ENCODE peak calls at places on chromosomes 12 and 14, in ten cellular contexts. P is lower leg skin, K is Panc1, F is choroid plexus epithelial cell, Z is IMR-90, Q is GM12865, X is fibroblast of pulmonary artery, M is endothelial cell of umbilical vein, N is epithelial cell of proximal tubule, C is BJ. D is an unnamed sample.

GRCh38 chr12:76799362-76799761 is 35.4 kb downstream of the ZDHHC17 start:
- DNase-seq in P (no peak), K (no peak), F (no peak), Z (no peak), Q (no peak), X (no peak), M (no peak), N (no peak), C (no peak), D (no peak)

GRCh38 chr12:117093431-117093830 is 5.8 kb downstream of the TESC start:
- DNase-seq in P (no peak), K (no peak), F (no peak), Z (no peak), Q (no peak), X (no peak), M (no peak), N (no peak), C (no peak), D (no peak)

GRCh38 chr12:111204684-111205305 is 164.1 kb downstream of the PHETA1 start:
- DNase-seq in P (no peak), K (no peak), F (no peak), Z (no peak), Q (no peak), X (no peak), M (no peak), N (no peak), C (no peak), D (no peak)

GRCh38 chr14:105307052-105307727 is 6.4 kb upstream of the BRF1 start:
- DNase-seq in P (no peak), K (no peak), F (no peak), Z (no peak), Q (no peak), X (no peak), M (no peak), N (no peak), C (no peak), D (no peak)

GRCh38 chr14:77599894-77600293 is 16.5 kb downstream of the SPTLC2 start:
- DNase-seq in P (no peak), K (no peak), F (no peak), Z (no peak), Q (no peak), X (no peak), M (no peak), N (no peak), C (no peak), D (no peak)

GRCh38 chr12:117204146-117204545 is 13.9 kb upstream of the FBXO21 start:
- DNase-seq in P (no peak), K (no peak), F (no peak), Z (no peak), Q (no peak), X (no peak), M (no peak), N (no peak), C (no peak), D (no peak)

GRCh38 chr14:70642313-70643235 is 858 bp downstream of the TTC9 start:
- DNase-seq in P (no peak), K (no peak), F (no peak), Z (no peak), Q (peak), X (no peak), M (peak), N (no peak), C (no peak), D (no peak)

GRCh38 chr14:79871164-79871563 is 340.1 kb downstream of the DIO2 start:
- DNase-seq in P (no peak), K (no peak), F (no peak), Z (no peak), Q (no peak), X (no peak), M (no peak), N (no peak), C (no peak), D (no peak)

GRCh38 chr14:28656704-28657255 is 109.8 kb upstream of the FOXG1 start:
- DNase-seq in P (no peak), K (no peak), F (no peak), Z (no peak), Q (no peak), X (no peak), M (no peak), N (no peak), C (no peak), D (no peak)

GRCh38 chr14:52307870-52308269 is 6.2 kb upstream of the PTGER2 start:
- DNase-seq in P (no peak), K (no peak), F (no peak), Z (no peak), Q (no peak), X (no peak), M (no peak), N (no peak), C (no peak), D (peak)

GRCh38 chr12:307406-307805 is 44.8 kb upstream of the SLC6A13 start:
- DNase-seq in P (no peak), K (no peak), F (no peak), Z (no peak), Q (no peak), X (no peak), M (no peak), N (no peak), C (no peak), D (no peak)

GRCh38 chr14:58059121-58059520 is 92.9 kb downstream of the ARMH4 start:
- DNase-seq in P (no peak), K (no peak), F (no peak), Z (no peak), Q (no peak), X (no peak), M (no peak), N (no peak), C (no peak), D (no peak)

GRCh38 chr14:104882325-104882973 is 17.4 kb downstream of the CEP170B start:
- DNase-seq in P (no peak), K (no peak), F (peak), Z (no peak), Q (peak), X (no peak), M (no peak), N (no peak), C (no peak), D (no peak)

GRCh38 chr14:34571771-34572170 is 32.3 kb upstream of the EAPP start:
- DNase-seq in P (no peak), K (no peak), F (no peak), Z (no peak), Q (no peak), X (no peak), M (no peak), N (no peak), C (no peak), D (no peak)

GRCh38 chr12:53989227-53990113 is 4.5 kb downstream of the HOXC10 start:
- DNase-seq in P (no peak), K (no peak), F (peak), Z (peak), Q (peak), X (peak), M (peak), N (no peak), C (no peak), D (peak)

GRCh38 chr14:76937181-76938091 is 91.1 kb downstream of the IRF2BPL start:
- DNase-seq in P (no peak), K (no peak), F (peak), Z (peak), Q (no peak), X (peak), M (peak), N (no peak), C (no peak), D (peak)

GRCh38 chr12:64494998-64495729 is 43.2 kb downstream of the TBK1 start:
- DNase-seq in P (no peak), K (no peak), F (no peak), Z (no peak), Q (no peak), X (no peak), M (no peak), N (no peak), C (no peak), D (no peak)

GRCh38 chr12:9204380-9204779 is 3.8 kb downstream of the PZP start:
- DNase-seq in P (no peak), K (no peak), F (no peak), Z (no peak), Q (no peak), X (no peak), M (no peak), N (no peak), C (no peak), D (no peak)

GRCh38 chr12:67426067-67426466 is 156.9 kb downstream of the CAND1 start:
- DNase-seq in P (no peak), K (no peak), F (peak), Z (peak), Q (no peak), X (peak), M (no peak), N (peak), C (no peak), D (peak)

DNA sequence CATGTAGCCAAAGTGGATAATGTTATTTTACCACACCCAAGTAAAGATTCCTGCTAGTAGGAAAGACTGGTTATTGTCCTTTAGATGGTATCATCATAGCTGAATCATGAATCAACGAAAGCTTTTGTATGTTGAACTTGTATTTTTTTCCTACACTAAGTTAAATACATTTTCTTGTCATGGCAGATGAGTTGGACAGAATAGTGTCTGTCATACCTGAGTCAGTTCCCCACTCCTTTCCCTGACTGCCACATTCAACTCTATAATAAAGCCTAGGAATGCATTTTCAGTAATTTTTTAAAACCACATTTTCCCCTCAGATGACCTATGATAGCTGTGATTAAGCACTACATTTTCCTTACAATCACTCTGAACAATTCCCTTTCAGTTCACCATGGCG is 9.3 kb upstream of the PTHLH start:
- DNase-seq in P (no peak), K (no peak), F (no peak), Z (peak), Q (no peak), X (no peak), M (no peak), N (no peak), C (no peak), D (peak)
- H3K4me3 ChIP-seq in P (no peak), K (no peak), F (no peak), Z (no peak), Q (no peak), X (no peak), M (no peak), N (no peak), C (no peak), D (no peak)

GRCh38 chr12:128798543-128799341 is 25.0 kb downstream of the SLC15A4 start:
- DNase-seq in P (no peak), K (no peak), F (peak), Z (no peak), Q (peak), X (peak), M (peak), N (no peak), C (no peak), D (no peak)
- TF ChIP-seq CTCF in P (no peak), K (no peak), F (peak), Z (peak), Q (peak), X (peak), M (peak), N (peak), C (no peak), D (no peak)

GRCh38 chr12:108511633-108512540 is 3.2 kb upstream of the FICD start:
- DNase-seq in P (peak), K (peak), F (peak), Z (peak), Q (peak), X (peak), M (peak), N (no peak), C (no peak), D (peak)
- H3K4me3 ChIP-seq in P (no peak), K (no peak), F (no peak), Z (no peak), Q (peak), X (no peak), M (no peak), N (peak), C (no peak), D (no peak)

DNA sequence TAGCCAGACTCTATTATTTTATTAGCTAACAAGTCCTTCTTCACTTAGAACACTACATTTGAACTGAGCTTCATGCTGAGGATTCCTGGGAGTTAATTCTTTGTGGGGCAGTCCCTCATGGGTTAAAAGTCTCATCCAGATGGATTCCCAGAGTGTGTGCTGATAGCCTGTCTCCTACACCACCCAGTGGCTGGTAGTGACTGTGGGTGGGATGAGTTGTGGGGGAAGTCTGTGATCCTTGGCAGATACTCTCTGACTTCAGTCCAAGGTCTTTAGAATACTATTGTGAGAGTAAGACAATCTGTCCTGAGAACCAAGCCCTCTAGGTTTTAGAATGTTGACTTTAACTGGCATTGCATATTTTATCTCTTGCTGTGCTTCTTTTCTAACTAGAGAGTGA is 37.2 kb downstream of the AKAP6 start:
- DNase-seq in P (no peak), K (no peak), F (peak), Z (no peak), Q (no peak), X (peak), M (no peak), N (no peak), C (no peak), D (peak)
- TF ChIP-seq CTCF in P (no peak), K (no peak), F (peak), Z (peak), Q (no peak), X (peak), M (no peak), N (peak), C (peak), D (peak)

DNA sequence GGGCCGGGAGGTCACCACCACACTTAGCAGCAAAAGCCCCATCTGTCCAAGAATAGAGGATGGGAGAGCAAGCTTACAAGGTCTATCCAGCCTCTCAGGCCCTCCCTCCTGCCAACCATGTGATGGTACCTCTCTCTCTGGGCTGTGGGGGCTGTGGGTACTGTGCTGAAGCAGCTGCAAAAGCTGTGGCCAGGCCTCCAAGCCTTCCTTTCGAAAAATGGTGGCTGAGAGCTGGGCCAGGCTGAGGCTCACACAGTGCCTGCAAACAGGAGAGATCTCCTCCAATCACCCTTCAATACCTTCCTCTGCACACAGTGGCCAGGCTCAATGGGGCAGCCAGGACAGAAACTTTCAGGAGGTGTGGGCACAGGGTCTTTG is 1.1 kb downstream of the IPO4 start:
- DNase-seq in P (no peak), K (no peak), F (no peak), Z (no peak), Q (no peak), X (no peak), M (no peak), N (no peak), C (no peak), D (no peak)
- H3K4me3 ChIP-seq in P (no peak), K (peak), F (peak), Z (no peak), Q (peak), X (peak), M (peak), N (peak), C (peak), D (peak)

GRCh38 chr12:89769483-89769818 is 60.8 kb upstream of the ATP2B1 start:
- DNase-seq in P (no peak), K (no peak), F (no peak), Z (no peak), Q (no peak), X (no peak), M (no peak), N (no peak), C (no peak), D (no peak)
- TF ChIP-seq CTCF in P (no peak), K (no peak), F (peak), Z (no peak), Q (no peak), X (no peak), M (no peak), N (peak), C (peak), D (no peak)

DNA sequence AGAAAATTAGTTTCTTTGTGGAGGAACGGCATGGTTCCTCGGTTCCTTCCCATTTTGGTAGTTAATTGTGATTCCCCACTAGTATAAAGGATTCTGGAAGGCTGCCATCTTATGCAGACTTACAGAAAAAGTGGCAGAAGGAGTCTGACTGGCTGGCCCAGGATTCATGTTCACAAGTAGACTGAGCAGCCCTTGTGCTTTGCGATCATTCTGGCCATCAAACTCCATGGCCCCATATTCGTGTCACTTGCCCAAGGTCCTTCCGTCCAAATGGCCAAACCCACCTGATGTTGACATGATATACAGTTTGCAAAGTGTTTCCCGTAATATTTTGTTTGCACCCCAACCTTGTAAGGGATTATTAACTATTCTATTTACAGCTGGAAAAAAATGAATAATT is 297.2 kb upstream of the AMIGO2 start:
- DNase-seq in P (no peak), K (no peak), F (peak), Z (peak), Q (no peak), X (peak), M (no peak), N (no peak), C (no peak), D (no peak)
- H3K4me3 ChIP-seq in P (no peak), K (no peak), F (no peak), Z (no peak), Q (no peak), X (no peak), M (no peak), N (no peak), C (no peak), D (no peak)

D was measured in astrocyte of the spinal cord.